ENCODE peak calls at places on chromosomes 4 and X, in five cellular contexts. Z, Y, S, F and N are unnamed samples.

GRCh38 chrX:22345884-22346283 is 73.2 kb downstream of the CBLL2 start:
- DNase-seq in S (no peak), Z (no peak), Y (no peak), F (no peak), N (no peak)

GRCh38 chrX:110219920-110220319 is 98.0 kb downstream of the AMMECR1 start:
- DNase-seq in Z (no peak), S (no peak), Y (no peak), F (no peak), N (no peak)

GRCh38 chr4:154332681-154333421 is 158.7 kb downstream of the DCHS2 start:
- DNase-seq in Y (no peak), Z (peak; percentile 71), S (peak; percentile 29), F (no peak), N (peak; percentile 35)

GRCh38 chr4:173025131-173025530 is 143.5 kb upstream of the GALNT7 start:
- DNase-seq in S (no peak), Z (peak; percentile 22), F (peak; percentile 44), Y (peak; percentile 63), N (peak; percentile 31)

GRCh38 chrX:125203379-125203736 is 116.3 kb upstream of the TEX13C start:
- DNase-seq in Z (peak; percentile 34), Y (no peak), S (no peak), F (no peak), N (peak; percentile 19)

GRCh38 chrX:35340451-35340850 is 397.9 kb downstream of the FAM47B start:
- DNase-seq in Z (no peak), Y (peak; percentile 1), F (no peak), S (no peak), N (no peak)

GRCh38 chr4:46930866-46931265 is 21.8 kb upstream of the COX7B2 start:
- DNase-seq in Z (no peak), S (no peak), Y (no peak), F (no peak), N (no peak)

GRCh38 chr4:115965588-115965987 is 852.2 kb upstream of the NDST4 start:
- DNase-seq in Y (no peak), S (no peak), F (no peak), Z (no peak), N (no peak)

GRCh38 chr4:133156096-133156495 is 7.0 kb downstream of the PCDH10 start:
- DNase-seq in S (no peak), Y (no peak), F (no peak), Z (peak; percentile 35), N (no peak)

GRCh38 chr4:149344436-149344835 is 471.2 kb downstream of the IQCM start:
- DNase-seq in Y (peak; percentile 2), Z (no peak), S (no peak), F (peak; percentile 54), N (no peak)

GRCh38 chr4:122819708-122820449 is 6.8 kb upstream of the FGF2 start:
- DNase-seq in S (no peak), F (no peak), Z (no peak), Y (no peak), N (no peak)

GRCh38 chr4:88958080-88958479 is 98.9 kb downstream of the FAM13A start:
- DNase-seq in Y (no peak), S (no peak), F (no peak), Z (no peak), N (no peak)

GRCh38 chrX:18702362-18703195 is 4.9 kb upstream of the PPEF1 start:
- DNase-seq in Z (no peak), S (no peak), Y (peak; percentile 51), F (no peak), N (no peak)

GRCh38 chr4:142408003-142408441 is 438.1 kb downstream of the INPP4B start:
- DNase-seq in Z (no peak), S (no peak), Y (peak; percentile 92), F (peak; percentile 93), N (no peak)

GRCh38 chr4:76067652-76068286 is 6.7 kb upstream of the ART3 start:
- DNase-seq in Z (peak; percentile 70), S (peak; percentile 40), Y (peak; percentile 73), F (peak; percentile 30), N (peak; percentile 76)

GRCh38 chrX:86348669-86349068 is 200.4 kb downstream of the DACH2 start:
- DNase-seq in Z (peak; percentile 17), Y (no peak), F (no peak), S (no peak), N (peak; percentile 8)

GRCh38 chr4:54384563-54384962 is 155.5 kb downstream of the PDGFRA start:
- DNase-seq in F (no peak), S (no peak), Y (peak; percentile 13), Z (no peak), N (peak; percentile 21)

GRCh38 chr4:140092094-140092820 is 61.7 kb downstream of the MAML3 start:
- DNase-seq in Y (no peak), Z (peak; percentile 83), F (no peak), S (no peak), N (peak; percentile 36)

GRCh38 chrX:48700951-48701653 is 4.6 kb downstream of the SUV39H1 start:
- DNase-seq in Z (no peak), F (no peak), S (no peak), Y (no peak), N (no peak)

GRCh38 chrX:96436105-96436504 is 248.5 kb upstream of the DIAPH2 start:
- DNase-seq in S (no peak), Z (no peak), F (peak; percentile 43), Y (no peak), N (no peak)

GRCh38 chrX:18890724-18891560 is 93.0 kb downstream of the PHKA2 start:
- DNase-seq in Y (no peak), F (no peak), S (no peak), Z (peak; percentile 37), N (no peak)

GRCh38 chr4:73620115-73620792 is at the start of gene RASSF6:
- DNase-seq in Z (no peak), Y (peak; percentile 65), F (no peak), S (peak; percentile 5), N (peak; percentile 34)

GRCh38 chr4:36568575-36568974 is 287.2 kb downstream of the DTHD1 start:
- DNase-seq in S (no peak), Z (no peak), F (no peak), Y (no peak), N (no peak)

GRCh38 chrX:154484255-154485149 is 1.9 kb downstream of the UBL4A start:
- DNase-seq in Z (no peak), Y (no peak), F (no peak), S (no peak), N (no peak)

GRCh38 chr4:22240814-22241213 is 275.1 kb downstream of the ADGRA3 start:
- DNase-seq in F (no peak), Z (no peak), Y (no peak), S (no peak), N (no peak)

GRCh38 chrX:38192007-38192625 is 28.6 kb downstream of the SRPX start:
- DNase-seq in F (no peak), S (no peak), Z (peak; percentile 21), Y (peak; percentile 12), N (peak; percentile 10)

GRCh38 chr4:3715251-3716033 is 50.7 kb upstream of the ADRA2C start:
- DNase-seq in Z (peak; percentile 23), F (no peak), Y (no peak), S (no peak), N (no peak)

GRCh38 chr4:168509786-168510185 is 12.9 kb downstream of the PALLD start:
- DNase-seq in S (no peak), Y (no peak), F (no peak), Z (no peak), N (no peak)

GRCh38 chrX:2748171-2748814 is 3.5 kb upstream of the XG start:
- DNase-seq in Y (no peak), Z (no peak), F (no peak), S (no peak), N (no peak)

GRCh38 chrX:40418413-40419195 is 162.2 kb upstream of the ATP6AP2 start:
- DNase-seq in F (no peak), S (no peak), Y (peak; percentile 3), Z (no peak), N (no peak)

GRCh38 chr4:2662598-2662997 is 93.5 kb downstream of the TNIP2 start:
- DNase-seq in Y (peak; percentile 6), S (no peak), Z (no peak), F (peak; percentile 93), N (no peak)

GRCh38 chr4:187469627-187470026 is 525.9 kb upstream of the ZFP42 start:
- DNase-seq in S (no peak), Z (no peak), Y (no peak), F (no peak), N (no peak)

GRCh38 chr4:37243722-37244582 is 591 bp upstream of the NWD2 start:
- DNase-seq in F (no peak), Y (no peak), Z (peak; percentile 57), S (no peak), N (peak; percentile 31)

GRCh38 chr4:1247811-1248261 is 1.1 kb downstream of the CTBP1 start:
- DNase-seq in Y (no peak), S (no peak), F (no peak), Z (no peak), N (no peak)

GRCh38 chr4:100348472-100348871 is 158.2 kb upstream of the DDIT4L start:
- DNase-seq in F (peak; percentile 70), Y (peak; percentile 62), Z (no peak), S (no peak), N (no peak)

GRCh38 chrX:53281321-53281822 is at the start of gene IQSEC2:
- DNase-seq in F (no peak), Z (no peak), Y (peak; percentile 68), S (no peak), N (peak; percentile 16)